ENCODE peak calls at places on chromosomes 13 and 19, in six cellular contexts. P is activated CD4-positive, alpha-beta T cell treated with anti-CD3 and anti-CD28 coated beads for 24 hours; U is uterus; C is tibial artery; S is Kasumi-1; H is effector memory CD4-positive, alpha-beta T cell. Y is an unnamed sample.
A peak's percentile ranks its signal among the peaks of the same experiment; 100 is the strongest.

GRCh38 chr13:28385362-28385761 is 109.6 kb downstream of the FLT1 start:
- DNase-seq in C (no peak), U (no peak), P (no peak), S (no peak), H (no peak), Y (no peak)

GRCh38 chr19:2344381-2344870 is 15.6 kb upstream of the TMPRSS9 start:
- DNase-seq in H (no peak), P (no peak), S (no peak), C (no peak), U (no peak), Y (no peak)

GRCh38 chr13:49351871-49352270 is 92.0 kb downstream of the CAB39L start:
- DNase-seq in U (no peak), P (no peak), S (no peak), C (no peak), H (no peak), Y (no peak)

GRCh38 chr13:18948664-18949488 is 232.7 kb downstream of the TUBA3C start:
- DNase-seq in S (no peak), P (no peak), H (no peak), U (no peak), C (no peak), Y (no peak)

GRCh38 chr13:52109096-52109495 is 19.8 kb downstream of the NEK5 start:
- DNase-seq in C (no peak), H (no peak), U (no peak), S (no peak), P (no peak), Y (no peak)

GRCh38 chr19:2426661-2427322 is 594 bp downstream of the TIMM13 start:
- DNase-seq in S (peak; percentile 22), U (no peak), P (peak; percentile 27), H (peak; percentile 32), C (no peak), Y (no peak)

GRCh38 chr13:35139591-35139990 is 197.5 kb downstream of the NBEA start:
- DNase-seq in U (no peak), H (no peak), P (no peak), C (no peak), S (peak; percentile 14), Y (no peak)

GRCh38 chr19:30788105-30788765 is 416.1 kb downstream of the ZNF536 start:
- DNase-seq in S (no peak), C (no peak), H (no peak), U (no peak), P (no peak), Y (no peak)

GRCh38 chr19:52993342-52994178 is 20.2 kb upstream of the ERVV-1 start:
- DNase-seq in H (peak; percentile 78), U (peak; percentile 81), P (peak; percentile 55), S (no peak), C (peak; percentile 79), Y (peak; percentile 30)

GRCh38 chr13:94252209-94252608 is 227.3 kb downstream of the DCT start:
- DNase-seq in C (no peak), H (no peak), P (no peak), S (no peak), U (no peak), Y (no peak)

GRCh38 chr19:29785955-29786589 is 25.7 kb upstream of the CCNE1 start:
- DNase-seq in H (no peak), U (no peak), C (no peak), P (no peak), S (no peak), Y (no peak)

Y was measured in DMS 273 treated with DMSO at 0.1 percent for 48 hours.